ENCODE peak calls at places on chromosomes 16 and 17, in eight cellular contexts. D is stimulated activated naive CD8-positive, alpha-beta T cell treated with anti-CD3 and anti-CD28 coated beads, Interleukin-15, Interleukin-2, amounts not matched to agents 100 U/mL and 50 U/mL, for 24 hours; O is HT-29; M is T-helper 22 cell; X is BE2C; Q is kidney; G is left ventricle myocardium superior; L is fibroblast of lung. T is an unnamed sample.

GRCh38 chr16:16120382-16121184 is 102.7 kb downstream of the ABCC6 start:
- DNase-seq in D (no peak), O (peak; percentile 82), M (no peak), X (peak; percentile 58), Q (peak; percentile 85), G (peak; percentile 78), L (peak; percentile 40), T (no peak)

GRCh38 chr16:73214825-73215481 is 167.0 kb upstream of the ZFHX3 start:
- DNase-seq in D (no peak), O (no peak), M (no peak), X (no peak), Q (no peak), G (no peak), L (peak; percentile 97), T (no peak)

GRCh38 chr16:35255186-35255803 is 1795.9 kb downstream of the TP53TG3F start:
- DNase-seq in D (no peak), O (no peak), M (no peak), X (no peak), Q (no peak), G (no peak), L (no peak), T (no peak)

GRCh38 chr16:77402118-77402517 is 32.7 kb downstream of the ADAMTS18 start:
- DNase-seq in D (no peak), O (no peak), M (no peak), X (no peak), Q (no peak), G (no peak), L (no peak), T (no peak)

GRCh38 chr17:73998246-73999220 is 204.9 kb upstream of the RPL38 start:
- DNase-seq in D (peak; percentile 70), O (peak; percentile 62), M (no peak), X (peak; percentile 77), Q (no peak), G (peak; percentile 66), L (no peak), T (peak; percentile 82)

GRCh38 chr17:20256144-20256543 is 211.2 kb downstream of the LGALS9B start:
- DNase-seq in D (no peak), O (no peak), M (no peak), X (no peak), Q (no peak), G (no peak), L (no peak), T (no peak)

GRCh38 chr16:21167360-21167759 is 8.9 kb downstream of the LDAF1 start:
- DNase-seq in D (no peak), O (no peak), M (no peak), X (no peak), Q (no peak), G (no peak), L (peak; percentile 92), T (no peak)

GRCh38 chr16:81280393-81280792 is 34.4 kb upstream of the GAN start:
- DNase-seq in D (no peak), O (no peak), M (no peak), X (no peak), Q (no peak), G (no peak), L (no peak), T (no peak)

GRCh38 chr16:27318399-27319256 is 4.9 kb downstream of the IL4R start:
- DNase-seq in D (peak; percentile 71), O (no peak), M (peak; percentile 34), X (no peak), Q (peak; percentile 77), G (peak; percentile 63), L (peak; percentile 60), T (peak; percentile 57)

GRCh38 chr17:18028114-18028513 is 10.9 kb downstream of the ATPAF2 start:
- DNase-seq in D (no peak), O (no peak), M (no peak), X (no peak), Q (no peak), G (no peak), L (no peak), T (no peak)

GRCh38 chr16:67661101-67661661 is 421 bp downstream of the PARD6A start:
- DNase-seq in D (peak; percentile 31), O (peak; percentile 74), M (no peak), X (peak; percentile 40), Q (peak; percentile 83), G (peak; percentile 47), L (peak; percentile 34), T (no peak)

GRCh38 chr17:39867891-39868553 is at the start of gene ZPBP2:
- DNase-seq in D (peak; percentile 57), O (no peak), M (no peak), X (no peak), Q (peak; percentile 68), G (no peak), L (no peak), T (peak; percentile 64)

GRCh38 chr16:55323637-55324490 is at the start of gene IRX6:
- DNase-seq in D (no peak), O (no peak), M (no peak), X (peak; percentile 73), Q (peak; percentile 85), G (peak; percentile 77), L (no peak), T (peak; percentile 37)

GRCh38 chr17:33163827-33164555 is 129.1 kb downstream of the ASIC2 start:
- DNase-seq in D (no peak), O (no peak), M (no peak), X (no peak), Q (no peak), G (peak; percentile 43), L (no peak), T (no peak)

GRCh38 chr17:41284043-41284442 is 8.5 kb downstream of the KRTAP9-7 start:
- DNase-seq in D (no peak), O (no peak), M (no peak), X (no peak), Q (no peak), G (no peak), L (no peak), T (peak; percentile 0)

GRCh38 chr17:67105213-67105612 is 60.9 kb downstream of the CACNG1 start:
- DNase-seq in D (no peak), O (no peak), M (no peak), X (no peak), Q (no peak), G (no peak), L (peak; percentile 66), T (no peak)

GRCh38 chr16:47713225-47713595 is 252.1 kb downstream of the PHKB start:
- DNase-seq in D (no peak), O (no peak), M (no peak), X (peak; percentile 13), Q (no peak), G (no peak), L (peak; percentile 83), T (no peak)

GRCh38 chr16:47392114-47392513 is 68.7 kb downstream of the ITFG1 start:
- DNase-seq in D (peak; percentile 3), O (peak; percentile 62), M (no peak), X (no peak), Q (no peak), G (no peak), L (no peak), T (no peak)

GRCh38 chr16:11329080-11329491 is 16.2 kb upstream of the RMI2 start:
- DNase-seq in D (no peak), O (no peak), M (no peak), X (no peak), Q (no peak), G (no peak), L (peak; percentile 40), T (peak; percentile 59)

GRCh38 chr17:14301761-14302401 is 1.0 kb downstream of the HS3ST3B1 start:
- DNase-seq in D (peak; percentile 70), O (no peak), M (peak; percentile 26), X (no peak), Q (peak; percentile 79), G (peak; percentile 53), L (peak; percentile 65), T (peak; percentile 54)

GRCh38 chr16:50252874-50253510 is 13.4 kb upstream of the ADCY7 start:
- DNase-seq in D (no peak), O (no peak), M (no peak), X (no peak), Q (no peak), G (no peak), L (no peak), T (no peak)

GRCh38 chr17:1829189-1829578 is 518 bp downstream of the SMYD4 start:
- DNase-seq in D (peak; percentile 28), O (peak; percentile 21), M (no peak), X (no peak), Q (no peak), G (no peak), L (peak; percentile 5), T (no peak)

GRCh38 chr17:49110504-49110903 is 22.1 kb upstream of the B4GALNT2 start:
- DNase-seq in D (no peak), O (no peak), M (no peak), X (no peak), Q (no peak), G (no peak), L (no peak), T (no peak)

GRCh38 chr16:17370233-17371013 is 100.3 kb downstream of the XYLT1 start:
- DNase-seq in D (peak; percentile 24), O (no peak), M (no peak), X (no peak), Q (no peak), G (no peak), L (peak; percentile 27), T (no peak)

GRCh38 chr16:85522842-85523601 is 90.1 kb upstream of the GSE1 start:
- DNase-seq in D (no peak), O (no peak), M (no peak), X (peak; percentile 80), Q (no peak), G (no peak), L (peak; percentile 56), T (no peak)

GRCh38 chr17:15453246-15453645 is 14.2 kb downstream of the CDRT4 start:
- DNase-seq in D (no peak), O (no peak), M (no peak), X (no peak), Q (no peak), G (no peak), L (no peak), T (no peak)

GRCh38 chr16:8859913-8860881 is 8.6 kb downstream of the CARHSP1 start:
- DNase-seq in D (no peak), O (no peak), M (no peak), X (no peak), Q (peak; percentile 88), G (peak; percentile 61), L (peak; percentile 78), T (no peak)

T was measured in GM13976.